ENCODE peak calls at places on chromosome 3, in six cellular contexts. One of them, this sample, is unnamed.

GRCh38 chr3:187952849-187953248 is 201.1 kb upstream of the LPP start:
- DNase-seq in HCT116: no peak
- DNase-seq in HepG2: no peak
- DNase-seq in A549: no peak
- DNase-seq in K562: no peak
- DNase-seq in endothelial cell of umbilical vein: no peak
- DNase-seq in this sample: no peak

GRCh38 chr3:69647710-69648109 is 91.6 kb upstream of the MITF start:
- DNase-seq in endothelial cell of umbilical vein: no peak
- DNase-seq in HepG2: no peak
- DNase-seq in HCT116: no peak
- DNase-seq in K562: no peak
- DNase-seq in A549: no peak
- DNase-seq in this sample: no peak

GRCh38 chr3:100002599-100003350 is 111.5 kb downstream of the FILIP1L start:
- DNase-seq in A549: peak; percentile 47
- DNase-seq in HepG2: peak; percentile 91
- DNase-seq in HCT116: peak; percentile 79
- DNase-seq in endothelial cell of umbilical vein: peak; percentile 81
- DNase-seq in K562: no peak
- DNase-seq in this sample: no peak

GRCh38 chr3:10867384-10867783 is 51.4 kb downstream of the SLC6A11 start:
- DNase-seq in HCT116: no peak
- DNase-seq in HepG2: no peak
- DNase-seq in A549: no peak
- DNase-seq in K562: peak; percentile 29
- DNase-seq in endothelial cell of umbilical vein: no peak
- DNase-seq in this sample: no peak

GRCh38 chr3:20608054-20608738 is 422.2 kb upstream of the SGO1 start:
- DNase-seq in HCT116: no peak
- DNase-seq in A549: no peak
- DNase-seq in endothelial cell of umbilical vein: no peak
- DNase-seq in K562: no peak
- DNase-seq in HepG2: no peak
- DNase-seq in this sample: no peak

GRCh38 chr3:39757312-39757711 is 52.1 kb upstream of the MYRIP start:
- DNase-seq in HepG2: no peak
- DNase-seq in HCT116: no peak
- DNase-seq in endothelial cell of umbilical vein: peak; percentile 85
- DNase-seq in A549: no peak
- DNase-seq in K562: no peak
- DNase-seq in this sample: no peak

GRCh38 chr3:134211797-134212196 is 38.9 kb downstream of the RYK start:
- DNase-seq in HepG2: peak; percentile 15
- DNase-seq in K562: peak; percentile 32
- DNase-seq in A549: peak; percentile 10
- DNase-seq in HCT116: peak; percentile 31
- DNase-seq in endothelial cell of umbilical vein: peak; percentile 75
- DNase-seq in this sample: peak; percentile 43

GRCh38 chr3:124396397-124396796 is 333.9 kb upstream of the UMPS start:
- DNase-seq in HepG2: no peak
- DNase-seq in endothelial cell of umbilical vein: no peak
- DNase-seq in A549: no peak
- DNase-seq in K562: no peak
- DNase-seq in HCT116: no peak
- DNase-seq in this sample: no peak

GRCh38 chr3:46950177-46950576 is 26.4 kb downstream of the CCDC12 start:
- DNase-seq in endothelial cell of umbilical vein: no peak
- DNase-seq in K562: no peak
- DNase-seq in HCT116: no peak
- DNase-seq in HepG2: no peak
- DNase-seq in A549: no peak
- DNase-seq in this sample: no peak

DNA sequence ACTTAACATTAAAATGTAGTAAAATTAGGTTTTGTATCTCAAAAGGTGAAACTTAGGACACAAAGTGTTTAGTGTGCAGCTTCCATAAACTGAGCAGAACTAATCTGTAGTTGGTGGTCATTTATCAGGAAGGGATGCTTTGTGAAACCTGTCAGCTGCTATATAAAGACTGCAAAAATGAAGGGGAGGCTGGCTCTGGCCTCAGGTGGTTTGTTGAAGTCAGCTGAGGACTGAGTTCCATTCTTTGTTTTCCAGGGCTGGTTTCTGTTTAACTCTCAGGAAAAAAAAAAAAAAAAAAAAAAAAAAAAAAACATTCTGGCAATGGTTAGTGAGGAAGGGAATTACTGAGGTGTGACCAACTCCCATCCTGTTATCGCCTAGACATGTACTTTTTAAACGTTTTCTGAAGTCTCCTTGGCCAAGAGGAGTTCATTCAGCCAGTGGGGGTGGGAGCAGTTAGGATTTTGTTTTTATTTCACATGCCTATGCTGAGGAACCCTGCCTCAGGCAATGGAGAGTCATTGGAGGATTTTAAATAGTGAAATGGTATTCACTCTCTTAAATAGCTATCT is 316.3 kb downstream of the OXSM start:
- DNase-seq in HepG2: no peak
- DNase-seq in HCT116: no peak
- DNase-seq in K562: no peak
- DNase-seq in endothelial cell of umbilical vein: no peak
- DNase-seq in A549: no peak
- DNase-seq in this sample: no peak
- TF ChIP-seq MAX in HepG2: no peak
- TF ChIP-seq MAX in HCT116: no peak
- TF ChIP-seq MAX in K562: no peak
- TF ChIP-seq MAX in endothelial cell of umbilical vein: no peak
- TF ChIP-seq MAX in A549: no peak
- TF ChIP-seq MAX in this sample: no peak

GRCh38 chr3:110101361-110101760 is 764.0 kb upstream of the DPPA4 start:
- DNase-seq in K562: no peak
- DNase-seq in HepG2: no peak
- DNase-seq in HCT116: no peak
- DNase-seq in endothelial cell of umbilical vein: no peak
- DNase-seq in A549: no peak
- DNase-seq in this sample: no peak
- TF ChIP-seq MAX in K562: no peak
- TF ChIP-seq MAX in HepG2: no peak
- TF ChIP-seq MAX in HCT116: no peak
- TF ChIP-seq MAX in endothelial cell of umbilical vein: no peak
- TF ChIP-seq MAX in A549: no peak
- TF ChIP-seq MAX in this sample: no peak

GRCh38 chr3:16455946-16456345 is 57.6 kb downstream of the RFTN1 start:
- DNase-seq in HepG2: no peak
- DNase-seq in endothelial cell of umbilical vein: no peak
- DNase-seq in HCT116: no peak
- DNase-seq in A549: no peak
- DNase-seq in K562: no peak
- DNase-seq in this sample: no peak
- TF ChIP-seq MAX in HepG2: no peak
- TF ChIP-seq MAX in endothelial cell of umbilical vein: no peak
- TF ChIP-seq MAX in HCT116: no peak
- TF ChIP-seq MAX in A549: no peak
- TF ChIP-seq MAX in K562: no peak
- TF ChIP-seq MAX in this sample: no peak

DNA sequence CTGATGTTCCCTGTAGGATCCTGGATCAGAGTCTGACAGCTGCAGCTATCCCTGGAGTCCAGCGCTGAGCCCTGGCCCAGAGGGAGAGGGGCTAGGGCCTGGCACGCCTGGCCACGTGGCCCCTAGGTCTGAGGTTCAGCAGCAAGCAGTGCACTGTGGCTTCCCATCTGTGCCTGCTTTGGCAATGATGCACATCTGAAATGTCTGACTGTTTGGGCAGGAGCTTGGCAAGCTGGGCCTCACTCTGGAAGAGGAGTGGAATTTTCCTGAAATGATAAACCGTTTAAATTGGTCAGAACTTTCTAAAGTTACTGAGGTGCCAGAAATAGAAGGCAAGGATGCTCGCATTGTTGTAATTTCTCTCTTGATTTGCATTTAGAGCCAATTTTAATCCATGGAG is 48.8 kb upstream of the MRPS22 start:
- DNase-seq in K562: no peak
- DNase-seq in HepG2: no peak
- DNase-seq in HCT116: no peak
- DNase-seq in endothelial cell of umbilical vein: no peak
- DNase-seq in A549: no peak
- DNase-seq in this sample: no peak
- TF ChIP-seq MAX in K562: no peak
- TF ChIP-seq MAX in HepG2: no peak
- TF ChIP-seq MAX in HCT116: no peak
- TF ChIP-seq MAX in endothelial cell of umbilical vein: no peak
- TF ChIP-seq MAX in A549: no peak
- TF ChIP-seq MAX in this sample: no peak

GRCh38 chr3:136893848-136894443 is 31.9 kb downstream of the NCK1 start:
- DNase-seq in A549: no peak
- DNase-seq in HepG2: peak; percentile 12
- DNase-seq in HCT116: no peak
- DNase-seq in K562: no peak
- DNase-seq in endothelial cell of umbilical vein: peak; percentile 94
- DNase-seq in this sample: no peak
- TF ChIP-seq MAX in A549: no peak
- TF ChIP-seq MAX in HepG2: no peak
- TF ChIP-seq MAX in HCT116: no peak
- TF ChIP-seq MAX in K562: no peak
- TF ChIP-seq MAX in endothelial cell of umbilical vein: no peak
- TF ChIP-seq MAX in this sample: no peak

DNA sequence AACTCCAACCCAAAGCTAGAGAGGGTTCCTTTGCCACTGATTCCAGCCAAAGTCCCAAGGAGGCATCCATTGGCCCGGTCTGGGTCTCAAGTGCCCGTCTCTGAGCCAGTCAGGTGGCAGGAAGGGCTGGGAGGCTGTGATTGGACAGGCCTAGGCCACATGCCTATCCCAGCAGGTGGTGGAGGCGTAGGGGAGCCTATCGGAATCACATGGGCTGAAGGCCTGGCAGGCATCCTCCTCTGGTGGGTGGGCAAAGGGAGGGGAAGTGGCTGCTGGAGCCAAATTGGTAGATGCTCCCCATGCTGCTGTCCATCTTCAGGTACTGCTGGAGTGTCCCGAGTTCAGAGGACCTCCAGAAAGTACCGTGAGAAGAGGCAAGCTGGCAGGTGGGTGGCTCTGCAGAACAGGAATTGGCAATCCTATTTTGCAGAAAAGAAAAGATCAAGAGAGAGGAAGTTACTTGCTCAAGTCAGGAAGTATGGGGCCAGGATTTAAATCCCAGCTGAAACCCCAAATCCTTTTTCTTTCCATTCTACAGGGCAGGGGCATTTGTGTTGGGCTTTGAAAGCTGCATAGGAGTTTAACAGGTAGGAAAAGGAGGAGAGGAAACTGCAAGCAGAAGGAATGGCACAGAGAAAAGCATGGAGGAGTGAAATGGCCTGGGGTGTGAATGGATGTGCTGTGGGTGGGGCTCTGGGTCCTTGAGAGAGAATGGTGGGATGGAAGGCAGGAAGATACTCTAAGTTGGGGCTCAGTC is 3.7 kb downstream of the CHST13 start:
- DNase-seq in K562: no peak
- DNase-seq in HepG2: no peak
- DNase-seq in endothelial cell of umbilical vein: no peak
- DNase-seq in A549: no peak
- DNase-seq in HCT116: no peak
- DNase-seq in this sample: no peak
- TF ChIP-seq MAX in K562: no peak
- TF ChIP-seq MAX in HepG2: no peak
- TF ChIP-seq MAX in endothelial cell of umbilical vein: no peak
- TF ChIP-seq MAX in A549: no peak
- TF ChIP-seq MAX in HCT116: no peak
- TF ChIP-seq MAX in this sample: no peak

GRCh38 chr3:156417733-156418132 is 137.2 kb downstream of the SSR3 start:
- DNase-seq in endothelial cell of umbilical vein: no peak
- DNase-seq in HCT116: no peak
- DNase-seq in K562: no peak
- DNase-seq in HepG2: no peak
- DNase-seq in A549: no peak
- DNase-seq in this sample: no peak

GRCh38 chr3:156416846-156417581 is 137.9 kb downstream of the SSR3 start:
- DNase-seq in HCT116: no peak
- DNase-seq in A549: no peak
- DNase-seq in HepG2: no peak
- DNase-seq in endothelial cell of umbilical vein: no peak
- DNase-seq in K562: no peak
- DNase-seq in this sample: peak; percentile 49

GRCh38 chr3:156409694-156410093 is 145.2 kb downstream of the SSR3 start:
- DNase-seq in K562: no peak
- DNase-seq in endothelial cell of umbilical vein: no peak
- DNase-seq in HepG2: no peak
- DNase-seq in A549: no peak
- DNase-seq in HCT116: no peak
- DNase-seq in this sample: no peak

GRCh38 chr3:156412600-156412999 is 142.3 kb downstream of the SSR3 start:
- DNase-seq in HepG2: no peak
- DNase-seq in A549: no peak
- DNase-seq in K562: no peak
- DNase-seq in endothelial cell of umbilical vein: no peak
- DNase-seq in HCT116: no peak
- DNase-seq in this sample: no peak

DNA sequence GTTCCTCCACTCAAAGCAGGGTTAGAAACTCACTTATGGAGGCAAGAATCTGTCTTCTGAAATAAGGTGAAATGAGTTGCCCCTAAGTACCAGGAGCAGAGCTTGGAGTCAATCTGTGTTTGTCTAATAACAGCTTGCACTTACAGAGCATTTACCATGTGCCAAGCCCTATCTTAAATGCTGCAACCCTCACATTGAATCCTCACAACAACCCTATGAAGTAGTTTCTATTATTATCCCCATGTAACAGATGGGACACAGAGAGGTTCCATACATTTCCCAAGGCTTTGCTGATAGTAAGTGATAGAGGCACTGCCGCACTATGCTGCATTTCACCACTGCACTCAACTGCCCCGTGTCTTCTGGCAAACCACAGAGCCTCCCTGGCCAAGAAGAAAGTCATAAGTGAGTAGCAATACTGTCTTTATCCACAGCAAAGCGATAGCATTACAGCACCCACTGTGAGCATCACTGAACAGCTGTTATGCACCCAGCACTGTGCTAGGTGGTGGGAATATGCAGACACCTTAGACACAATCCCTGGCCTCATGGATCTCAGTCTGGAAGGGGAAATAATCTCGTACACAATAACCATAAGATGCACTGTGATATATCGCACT is 141.5 kb downstream of the SSR3 start:
- DNase-seq in A549: no peak
- DNase-seq in HCT116: no peak
- DNase-seq in HepG2: no peak
- DNase-seq in K562: no peak
- DNase-seq in endothelial cell of umbilical vein: no peak
- DNase-seq in this sample: no peak
- TF ChIP-seq MAX in A549: no peak
- TF ChIP-seq MAX in HCT116: no peak
- TF ChIP-seq MAX in HepG2: no peak
- TF ChIP-seq MAX in K562: no peak
- TF ChIP-seq MAX in endothelial cell of umbilical vein: no peak
- TF ChIP-seq MAX in this sample: no peak

GRCh38 chr3:16513141-16514020 is at the start of gene RFTN1:
- DNase-seq in A549: no peak
- DNase-seq in HCT116: no peak
- DNase-seq in endothelial cell of umbilical vein: peak; percentile 50
- DNase-seq in HepG2: no peak
- DNase-seq in K562: no peak
- DNase-seq in this sample: peak; percentile 73
- TF ChIP-seq MAX in A549: no peak
- TF ChIP-seq MAX in HCT116: peak; percentile 49
- TF ChIP-seq MAX in endothelial cell of umbilical vein: no peak
- TF ChIP-seq MAX in HepG2: no peak
- TF ChIP-seq MAX in K562: no peak
- TF ChIP-seq MAX in this sample: peak; percentile 82

This sample was measured in SK-N-SH.